ENCODE peak calls at places on chromosome 11, in eight cellular contexts. S is activated CD4-positive, alpha-beta T cell treated with anti-CD3 and anti-CD28 coated beads, Interleukin-2, amount 50 U/mL, for 24 hours; D is DMS153; W is DMS79 treated with DMSO at 0.1 percent for 48 hours; C is ovary; K is Jurkat, Clone E6-1; Y is choroid plexus epithelial cell; H is NCI-H1930. F is an unnamed sample.

GRCh38 chr11:126172596-126173038 is 38.8 kb downstream of the RPUSD4 start:
- DNase-seq in S (no peak), D (no peak), W (no peak), C (no peak), K (no peak), Y (no peak), H (no peak), F (no peak)

GRCh38 chr11:24949406-24949805 is 452.6 kb downstream of the LUZP2 start:
- DNase-seq in S (no peak), D (no peak), W (no peak), C (no peak), K (no peak), Y (no peak), H (no peak), F (no peak)

GRCh38 chr11:43937434-43938411 is 4.7 kb upstream of the C11orf96 start:
- DNase-seq in S (no peak), D (no peak), W (no peak), C (no peak), K (no peak), Y (peak; percentile 86), H (no peak), F (no peak)

GRCh38 chr11:95134491-95134890 is 44.8 kb downstream of the ENDOD1 start:
- DNase-seq in S (no peak), D (no peak), W (peak; percentile 95), C (peak; percentile 34), K (no peak), Y (peak; percentile 64), H (no peak), F (no peak)

GRCh38 chr11:66068923-66069714 is 953 bp upstream of the PACS1 start:
- DNase-seq in S (no peak), D (no peak), W (peak; percentile 11), C (peak; percentile 47), K (no peak), Y (peak; percentile 61), H (peak; percentile 21), F (no peak)

GRCh38 chr11:125146232-125146631 is 18.3 kb upstream of the PKNOX2 start:
- DNase-seq in S (no peak), D (no peak), W (no peak), C (no peak), K (no peak), Y (no peak), H (no peak), F (no peak)

GRCh38 chr11:35629914-35630313 is 11.7 kb downstream of the FJX1 start:
- DNase-seq in S (no peak), D (no peak), W (no peak), C (no peak), K (no peak), Y (peak; percentile 98), H (no peak), F (no peak)

GRCh38 chr11:736431-736830 is 10.8 kb upstream of the TALDO1 start:
- DNase-seq in S (no peak), D (no peak), W (no peak), C (no peak), K (no peak), Y (no peak), H (no peak), F (no peak)

GRCh38 chr11:102843474-102843873 is at the start of gene MMP3:
- DNase-seq in S (no peak), D (no peak), W (no peak), C (no peak), K (no peak), Y (no peak), H (no peak), F (no peak)

GRCh38 chr11:1472180-1473005 is 14.2 kb downstream of the MOB2 start:
- DNase-seq in S (no peak), D (no peak), W (no peak), C (no peak), K (no peak), Y (no peak), H (no peak), F (no peak)

GRCh38 chr11:62680825-62681240 is 2.0 kb upstream of the UBXN1 start:
- DNase-seq in S (no peak), D (peak; percentile 38), W (peak; percentile 6), C (peak; percentile 52), K (peak; percentile 82), Y (peak; percentile 90), H (no peak), F (peak; percentile 13)

GRCh38 chr11:57462597-57462996 is 2.3 kb downstream of the RTN4RL2 start:
- DNase-seq in S (no peak), D (no peak), W (no peak), C (no peak), K (no peak), Y (no peak), H (no peak), F (no peak)

GRCh38 chr11:86372586-86372985 is 2.1 kb upstream of the CCDC81 start:
- DNase-seq in S (no peak), D (no peak), W (peak; percentile 41), C (no peak), K (no peak), Y (no peak), H (no peak), F (no peak)

GRCh38 chr11:66851251-66851620 is 5.6 kb upstream of the LRFN4 start:
- DNase-seq in S (no peak), D (no peak), W (no peak), C (no peak), K (no peak), Y (no peak), H (no peak), F (no peak)

GRCh38 chr11:117999354-117999993 is 13.3 kb downstream of the IL10RA start:
- DNase-seq in S (no peak), D (no peak), W (no peak), C (no peak), K (no peak), Y (no peak), H (no peak), F (no peak)

GRCh38 chr11:83151274-83151977 is 5.5 kb upstream of the PCF11 start:
- DNase-seq in S (no peak), D (no peak), W (no peak), C (no peak), K (no peak), Y (no peak), H (no peak), F (no peak)

GRCh38 chr11:11856638-11857037 is 14.9 kb downstream of the USP47 start:
- DNase-seq in S (no peak), D (no peak), W (no peak), C (no peak), K (peak; percentile 88), Y (peak; percentile 41), H (no peak), F (no peak)

GRCh38 chr11:8671242-8671641 is 11.2 kb downstream of the TRIM66 start:
- DNase-seq in S (no peak), D (no peak), W (no peak), C (peak; percentile 54), K (no peak), Y (peak; percentile 93), H (no peak), F (no peak)

GRCh38 chr11:121596195-121597145 is 143.7 kb upstream of the SORL1-AS1 start:
- DNase-seq in S (no peak), D (no peak), W (no peak), C (no peak), K (no peak), Y (no peak), H (no peak), F (no peak)

GRCh38 chr11:93727985-93728791 is 13.1 kb downstream of the TAF1D start:
- DNase-seq in S (no peak), D (no peak), W (no peak), C (no peak), K (no peak), Y (no peak), H (no peak), F (no peak)

GRCh38 chr11:3222941-3223905 is 4.6 kb upstream of the MRGPRG start:
- DNase-seq in S (no peak), D (no peak), W (peak; percentile 25), C (no peak), K (peak; percentile 82), Y (no peak), H (no peak), F (no peak)

GRCh38 chr11:93005239-93005638 is 35.8 kb downstream of the MTNR1B start:
- DNase-seq in S (no peak), D (no peak), W (peak; percentile 89), C (no peak), K (no peak), Y (peak; percentile 60), H (no peak), F (no peak)

GRCh38 chr11:109123811-109124787 is 297.9 kb upstream of the C11orf87 start:
- DNase-seq in S (no peak), D (no peak), W (peak; percentile 45), C (no peak), K (no peak), Y (peak; percentile 75), H (no peak), F (no peak)

GRCh38 chr11:103359221-103359620 is 250.0 kb downstream of the DYNC2H1 start:
- DNase-seq in S (no peak), D (no peak), W (no peak), C (no peak), K (peak; percentile 18), Y (peak; percentile 53), H (no peak), F (no peak)